ENCODE peak calls at places on chromosomes 4 and X, in eight cellular contexts. S, F, B, N, X, T, U and W are unnamed samples.

GRCh38 chrX:72330131-72330530 is 24.4 kb upstream of the CITED1 start:
- DNase-seq in S (no peak), F (no peak), B (no peak), N (no peak), X (no peak), T (no peak), U (no peak), W (no peak)

GRCh38 chr4:116926631-116927295 is 158.6 kb downstream of the TRAM1L1 start:
- DNase-seq in S (no peak), F (no peak), B (no peak), N (no peak), X (no peak), T (no peak), U (no peak), W (no peak)

GRCh38 chr4:147590249-147590920 is 26.8 kb upstream of the TMEM184C start:
- DNase-seq in S (peak), F (peak), B (peak), N (no peak), X (peak), T (peak), U (peak), W (peak)

GRCh38 chr4:138775890-138776289 is 239.7 kb upstream of the NOCT start:
- DNase-seq in S (peak), F (no peak), B (no peak), N (no peak), X (no peak), T (no peak), U (peak), W (peak)

GRCh38 chr4:173413043-173413442 is 14.1 kb upstream of the SCRG1 start:
- DNase-seq in S (peak), F (no peak), B (no peak), N (no peak), X (no peak), T (peak), U (no peak), W (no peak)

GRCh38 chr4:151548708-151549107 is 139.7 kb downstream of the FHIP1A start:
- DNase-seq in S (no peak), F (no peak), B (no peak), N (no peak), X (no peak), T (no peak), U (no peak), W (no peak)

GRCh38 chrX:31932769-31933168 is 860.9 kb upstream of the FTHL17 start:
- DNase-seq in S (no peak), F (no peak), B (no peak), N (no peak), X (no peak), T (no peak), U (no peak), W (no peak)

GRCh38 chrX:149699761-149700160 is 12.1 kb upstream of the MAGEA11 start:
- DNase-seq in S (no peak), F (no peak), B (no peak), N (no peak), X (no peak), T (no peak), U (no peak), W (no peak)

GRCh38 chr4:20265726-20266125 is 14.0 kb downstream of the SLIT2 start:
- DNase-seq in S (no peak), F (no peak), B (no peak), N (no peak), X (no peak), T (no peak), U (no peak), W (no peak)